ENCODE peak calls at places on chromosomes 3 and 15, in four cellular contexts. F is dorsolateral prefrontal cortex, C is psoas muscle, Q is neuronal stem cell. R is an unnamed sample.

GRCh38 chr3:96183871-96184270 is 630.5 kb upstream of the EPHA6 start:
- DNase-seq in Q (no peak), C (no peak), F (no peak), R (no peak)

GRCh38 chr3:107798381-107798780 is 275.6 kb downstream of the BBX start:
- DNase-seq in Q (no peak), F (no peak), C (no peak), R (no peak)

GRCh38 chr3:99774467-99774866 is 43.2 kb upstream of the CMSS1 start:
- DNase-seq in F (no peak), Q (no peak), C (no peak), R (no peak)

GRCh38 chr3:124593442-124593829 is 136.8 kb upstream of the UMPS start:
- DNase-seq in F (no peak), Q (no peak), C (no peak), R (no peak)

GRCh38 chr3:20511863-20512262 is 325.9 kb upstream of the SGO1 start:
- DNase-seq in Q (peak; percentile 26), F (no peak), C (no peak), R (no peak)

GRCh38 chr3:65078748-65079147 is 390.9 kb upstream of the ADAMTS9 start:
- DNase-seq in F (no peak), C (no peak), Q (no peak), R (no peak)

GRCh38 chr15:73786518-73786917 is 33.4 kb upstream of the INSYN1 start:
- DNase-seq in Q (no peak), F (no peak), C (no peak), R (no peak)

GRCh38 chr3:49614936-49615335 is 59.2 kb upstream of the APEH start:
- DNase-seq in C (no peak), Q (no peak), F (no peak), R (no peak)

GRCh38 chr15:84915011-84915958 is 30.8 kb downstream of the SLC28A1 start:
- DNase-seq in C (peak; percentile 87), F (no peak), Q (no peak), R (peak; percentile 92)

GRCh38 chr3:149128856-149129255 is 582 bp upstream of the HPS3 start:
- DNase-seq in Q (no peak), F (no peak), C (no peak), R (no peak)

GRCh38 chr3:133930341-133930933 is 34.8 kb upstream of the RAB6B start:
- DNase-seq in F (no peak), C (no peak), Q (peak; percentile 44), R (no peak)

GRCh38 chr15:72353266-72353665 is 22.5 kb downstream of the HEXA start:
- DNase-seq in F (no peak), Q (no peak), C (no peak), R (no peak)

GRCh38 chr3:47117803-47118364 is 46.0 kb downstream of the SETD2 start:
- DNase-seq in C (no peak), F (no peak), Q (no peak), R (no peak)

GRCh38 chr3:89617706-89618105 is 510.3 kb downstream of the EPHA3 start:
- DNase-seq in C (no peak), Q (no peak), F (no peak), R (no peak)

GRCh38 chr3:150150633-150151032 is 179.9 kb upstream of the PFN2 start:
- DNase-seq in Q (no peak), F (no peak), C (no peak), R (no peak)

GRCh38 chr15:78685157-78685830 is 44.3 kb upstream of the CHRNB4 start:
- DNase-seq in C (no peak), F (no peak), Q (no peak), R (no peak)

GRCh38 chr3:152293607-152294006 is 24.9 kb downstream of the MBNL1 start:
- DNase-seq in Q (no peak), F (no peak), C (no peak), R (no peak)

GRCh38 chr3:178504128-178504527 is 32.1 kb upstream of the KCNMB2 start:
- DNase-seq in C (no peak), Q (no peak), F (no peak), R (no peak)

GRCh38 chr3:134328147-134328591 is 46.1 kb downstream of the AMOTL2 start:
- DNase-seq in Q (no peak), F (peak; percentile 20), C (peak; percentile 55), R (no peak)

GRCh38 chr3:151468284-151468917 is 7.5 kb upstream of the IGSF10 start:
- DNase-seq in C (no peak), Q (peak; percentile 57), F (no peak), R (no peak)

GRCh38 chr3:23880703-23881339 is 36.0 kb downstream of the NKIRAS1 start:
- DNase-seq in C (no peak), F (no peak), Q (no peak), R (no peak)

GRCh38 chr15:71591057-71591456 is 219.3 kb upstream of the NR2E3 start:
- DNase-seq in F (no peak), Q (no peak), C (no peak), R (no peak)

GRCh38 chr3:39166134-39166710 is 12.8 kb upstream of the CSRNP1 start:
- DNase-seq in Q (no peak), F (no peak), C (no peak), R (no peak)

GRCh38 chr15:28147827-28148226 is 48.7 kb upstream of the OCA2 start:
- DNase-seq in C (no peak), Q (no peak), F (no peak), R (no peak)

GRCh38 chr3:38834110-38834509 is 18.1 kb upstream of the SCN10A start:
- DNase-seq in C (peak; percentile 78), F (no peak), Q (no peak), R (peak; percentile 22)

DNA sequence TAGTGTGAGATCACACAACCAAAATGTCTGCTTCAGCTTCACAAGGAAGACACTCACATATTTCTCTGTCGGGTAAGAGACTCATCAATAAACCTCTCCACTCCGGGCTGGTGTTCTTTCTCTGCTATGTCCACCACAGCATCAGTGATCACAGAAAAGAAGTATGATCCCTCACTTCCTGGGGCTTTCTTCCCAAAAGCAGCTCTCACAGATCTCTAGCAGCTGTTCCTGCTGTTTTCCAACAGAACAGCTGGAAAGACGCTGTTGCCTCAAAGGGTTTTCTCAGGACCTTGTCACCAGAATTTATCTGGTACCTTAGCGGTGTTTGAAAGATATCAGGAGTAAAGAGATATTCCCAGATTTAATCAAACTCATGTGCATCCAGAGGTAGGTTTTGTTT is 46.4 kb downstream of the GATM start:
- DNase-seq in C (no peak), F (no peak), Q (no peak), R (no peak)
- H3K27ac ChIP-seq in C (peak overlapping the region; percentile 11), F (peak overlapping the region; percentile 56), Q (no peak overlapping the region), R (no peak overlapping the region)

GRCh38 chr15:95269247-95270155 is 1038.1 kb downstream of the MCTP2 start:
- DNase-seq in Q (no peak), C (no peak), F (no peak), R (no peak)

GRCh38 chr15:95265419-95265997 is 1034.1 kb downstream of the MCTP2 start:
- DNase-seq in F (no peak), C (no peak), Q (no peak), R (no peak)

GRCh38 chr15:95263751-95264150 is 1032.4 kb downstream of the MCTP2 start:
- DNase-seq in Q (no peak), F (no peak), C (no peak), R (no peak)

GRCh38 chr15:95266481-95267061 is 1035.2 kb downstream of the MCTP2 start:
- DNase-seq in Q (no peak), F (no peak), C (no peak), R (peak; percentile 29)

DNA sequence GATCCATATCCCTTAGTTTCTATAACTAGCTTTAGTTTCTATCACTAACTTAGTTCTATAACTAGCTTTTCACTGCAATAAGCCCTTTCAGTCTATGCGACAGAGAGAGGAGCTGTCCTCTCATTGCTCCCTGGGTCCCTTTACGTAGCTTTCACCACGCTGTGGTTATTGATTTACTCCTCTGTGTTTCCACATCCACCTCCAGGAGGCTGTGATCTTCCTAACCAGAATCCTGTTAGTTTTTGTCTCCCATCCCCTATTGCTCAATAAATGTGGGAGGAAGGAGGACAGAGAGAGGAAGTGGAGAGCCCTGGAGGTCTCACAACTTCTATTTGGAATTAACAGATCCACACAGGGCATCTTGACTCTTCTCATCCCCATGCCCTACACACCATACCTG is 1036.1 kb downstream of the MCTP2 start:
- DNase-seq in Q (no peak), F (no peak), C (no peak), R (no peak)
- H3K27ac ChIP-seq in Q (no peak overlapping the region), F (no peak overlapping the region), C (peak overlapping the region; percentile 55), R (peak overlapping the region; percentile 37)

GRCh38 chr3:188796122-188796631 is 375.6 kb upstream of the TPRG1 start:
- DNase-seq in C (no peak), F (no peak), Q (no peak), R (no peak)
- H3K27ac ChIP-seq in C (peak overlapping the region; percentile 33), F (peak overlapping the region; percentile 23), Q (no peak overlapping the region), R (no peak overlapping the region)

DNA sequence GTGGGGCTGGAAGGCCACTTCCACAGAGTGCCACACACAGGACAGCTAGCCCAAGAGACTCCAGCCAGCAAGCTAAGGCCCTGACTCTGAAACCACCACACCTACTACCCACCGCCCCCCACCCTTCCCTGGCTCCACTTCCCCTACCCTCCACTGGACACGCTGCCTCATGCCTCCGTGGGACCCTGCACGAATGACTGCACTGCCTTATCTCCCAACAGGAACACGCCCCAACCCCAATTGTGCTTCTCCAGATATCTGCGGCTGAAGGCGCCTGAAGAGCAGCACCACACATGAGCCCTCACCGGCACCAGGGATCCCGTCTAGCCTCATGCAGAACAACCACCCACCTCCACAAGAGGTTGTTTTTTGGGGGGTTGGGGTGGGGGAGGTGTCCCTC is 2.6 kb downstream of the LINGO1 start:
- DNase-seq in Q (no peak), C (no peak), F (no peak), R (no peak)
- H3K27ac ChIP-seq in Q (no peak overlapping the region), C (no peak overlapping the region), F (peak overlapping the region; percentile 76), R (no peak overlapping the region)

DNA sequence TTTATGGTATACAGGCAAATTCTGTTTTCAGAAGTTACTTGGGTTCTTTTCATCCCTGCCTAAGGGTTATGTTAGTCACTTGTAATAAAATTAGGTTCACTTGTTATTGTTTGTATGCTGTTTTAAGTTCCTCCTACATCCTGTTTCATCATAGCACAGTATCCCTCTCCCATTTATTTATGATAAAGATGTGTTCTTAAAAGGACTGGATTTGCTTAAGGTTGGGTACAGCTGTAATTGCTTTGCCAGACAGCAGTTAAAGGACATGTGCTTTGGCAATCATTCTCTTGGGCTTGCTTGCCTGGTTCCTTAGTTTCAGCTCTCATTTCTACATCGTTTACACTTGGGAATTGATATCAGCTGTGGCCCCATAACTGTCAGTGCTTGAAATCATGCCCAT is 11.7 kb downstream of the ATP2C1 start:
- DNase-seq in Q (no peak), F (no peak), C (no peak), R (no peak)
- H3K27ac ChIP-seq in Q (no peak overlapping the region), F (no peak overlapping the region), C (peak overlapping the region; percentile 56), R (peak overlapping the region; percentile 59)

GRCh38 chr3:51817375-51817774 is 38.3 kb upstream of the IQCF6 start:
- DNase-seq in F (no peak), C (no peak), Q (no peak), R (no peak)

GRCh38 chr3:51814034-51814433 is 35.0 kb upstream of the IQCF6 start:
- DNase-seq in F (no peak), C (no peak), Q (no peak), R (no peak)

GRCh38 chr3:51815614-51816013 is 36.6 kb upstream of the IQCF6 start:
- DNase-seq in C (no peak), Q (no peak), F (no peak), R (no peak)

GRCh38 chr3:51808920-51809319 is 29.9 kb upstream of the IQCF6 start:
- DNase-seq in Q (no peak), C (no peak), F (no peak), R (no peak)

DNA sequence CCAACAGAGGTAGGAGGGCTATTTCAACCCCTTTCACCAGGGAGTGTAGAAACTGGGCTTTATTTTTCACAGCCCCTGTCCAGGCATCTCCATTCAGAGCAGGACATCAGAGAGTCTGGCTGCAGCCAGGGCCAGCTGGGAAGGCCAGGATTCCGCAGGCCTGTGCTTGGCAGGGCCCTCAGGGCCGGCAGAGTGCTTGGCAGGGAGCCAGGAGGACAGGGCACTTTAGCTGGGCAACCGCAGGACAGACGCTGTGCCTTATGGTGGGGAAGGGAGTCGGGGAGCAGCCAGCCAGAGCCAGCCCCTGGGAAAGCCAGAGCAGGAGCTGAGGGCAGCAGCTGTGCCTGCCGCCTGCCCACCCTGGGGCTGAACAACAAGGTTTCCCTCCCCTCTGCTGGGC is 34.5 kb upstream of the IQCF6 start:
- DNase-seq in Q (no peak), C (peak; percentile 66), F (peak; percentile 55), R (peak; percentile 51)
- H3K27ac ChIP-seq in Q (no peak overlapping the region), C (no peak overlapping the region), F (no peak overlapping the region), R (no peak overlapping the region)

R was measured in gastrocnemius medialis.